ENCODE peak calls at places on chromosomes 16 and 17, in six cellular contexts. One of them, this sample, is unnamed.

GRCh38 chr16:17070882-17071592 is 399.7 kb downstream of the XYLT1 start:
- DNase-seq in K562: no peak
- DNase-seq in HCT116: no peak
- DNase-seq in H1: no peak
- DNase-seq in SK-N-SH: no peak
- DNase-seq in HepG2: no peak
- DNase-seq in this sample: peak

GRCh38 chr16:57102888-57103879 is 10.8 kb downstream of the CPNE2 start:
- DNase-seq in K562: no peak
- DNase-seq in HCT116: no peak
- DNase-seq in H1: no peak
- DNase-seq in SK-N-SH: no peak
- DNase-seq in HepG2: no peak
- DNase-seq in this sample: no peak

GRCh38 chr16:58109881-58110280 is 19.3 kb downstream of the CFAP20 start:
- DNase-seq in K562: no peak
- DNase-seq in HCT116: no peak
- DNase-seq in H1: no peak
- DNase-seq in SK-N-SH: no peak
- DNase-seq in HepG2: no peak
- DNase-seq in this sample: no peak

GRCh38 chr16:75566040-75566888 is at the start of gene GABARAPL2:
- DNase-seq in K562: peak
- DNase-seq in HCT116: peak
- DNase-seq in H1: peak
- DNase-seq in SK-N-SH: peak
- DNase-seq in HepG2: peak
- DNase-seq in this sample: peak

GRCh38 chr16:2799852-2800226 is 1.6 kb downstream of the PRSS41 start:
- DNase-seq in K562: no peak
- DNase-seq in HCT116: no peak
- DNase-seq in H1: no peak
- DNase-seq in SK-N-SH: no peak
- DNase-seq in HepG2: peak
- DNase-seq in this sample: peak

GRCh38 chr17:77428901-77429734 is 288.3 kb downstream of the SEC14L1 start:
- DNase-seq in K562: no peak
- DNase-seq in HCT116: no peak
- DNase-seq in H1: no peak
- DNase-seq in SK-N-SH: peak
- DNase-seq in HepG2: no peak
- DNase-seq in this sample: no peak

GRCh38 chr16:13999895-14000425 is 71.2 kb upstream of the MRTFB start:
- DNase-seq in K562: no peak
- DNase-seq in HCT116: no peak
- DNase-seq in H1: no peak
- DNase-seq in SK-N-SH: no peak
- DNase-seq in HepG2: no peak
- DNase-seq in this sample: no peak

GRCh38 chr16:727291-727977 is 528 bp downstream of the HAGHL start:
- DNase-seq in K562: peak
- DNase-seq in HCT116: no peak
- DNase-seq in H1: no peak
- DNase-seq in SK-N-SH: peak
- DNase-seq in HepG2: no peak
- DNase-seq in this sample: no peak

GRCh38 chr16:89744813-89745212 is 23.5 kb downstream of the ZNF276 start:
- DNase-seq in K562: no peak
- DNase-seq in HCT116: no peak
- DNase-seq in H1: no peak
- DNase-seq in SK-N-SH: no peak
- DNase-seq in HepG2: no peak
- DNase-seq in this sample: no peak

GRCh38 chr17:63222655-63223054 is 223.5 kb downstream of the CYB561 start:
- DNase-seq in K562: no peak
- DNase-seq in HCT116: peak
- DNase-seq in H1: no peak
- DNase-seq in SK-N-SH: no peak
- DNase-seq in HepG2: no peak
- DNase-seq in this sample: peak

GRCh38 chr17:66746736-66747135 is 88.2 kb upstream of the CACNG5 start:
- DNase-seq in K562: no peak
- DNase-seq in HCT116: no peak
- DNase-seq in H1: no peak
- DNase-seq in SK-N-SH: no peak
- DNase-seq in HepG2: no peak
- DNase-seq in this sample: no peak

GRCh38 chr16:68064791-68065365 is 20.3 kb upstream of the NFATC3 start:
- DNase-seq in K562: peak
- DNase-seq in HCT116: peak
- DNase-seq in H1: no peak
- DNase-seq in SK-N-SH: peak
- DNase-seq in HepG2: peak
- DNase-seq in this sample: peak

GRCh38 chr17:1830288-1830687 is 483 bp downstream of the RPA1 start:
- DNase-seq in K562: no peak
- DNase-seq in HCT116: no peak
- DNase-seq in H1: no peak
- DNase-seq in SK-N-SH: peak
- DNase-seq in HepG2: peak
- DNase-seq in this sample: no peak

GRCh38 chr16:78768723-78769122 is 669.3 kb downstream of the WWOX start:
- DNase-seq in K562: no peak
- DNase-seq in HCT116: no peak
- DNase-seq in H1: no peak
- DNase-seq in SK-N-SH: no peak
- DNase-seq in HepG2: no peak
- DNase-seq in this sample: no peak

GRCh38 chr17:68771867-68772515 is 170.8 kb upstream of the FAM20A start:
- DNase-seq in K562: peak
- DNase-seq in HCT116: peak
- DNase-seq in H1: no peak
- DNase-seq in SK-N-SH: peak
- DNase-seq in HepG2: peak
- DNase-seq in this sample: peak
- TF ChIP-seq JUND in K562: no peak
- TF ChIP-seq JUND in HCT116: no peak
- TF ChIP-seq JUND in H1: no peak
- TF ChIP-seq JUND in SK-N-SH: no peak
- TF ChIP-seq JUND in HepG2: no peak
- TF ChIP-seq JUND in this sample: no peak

DNA sequence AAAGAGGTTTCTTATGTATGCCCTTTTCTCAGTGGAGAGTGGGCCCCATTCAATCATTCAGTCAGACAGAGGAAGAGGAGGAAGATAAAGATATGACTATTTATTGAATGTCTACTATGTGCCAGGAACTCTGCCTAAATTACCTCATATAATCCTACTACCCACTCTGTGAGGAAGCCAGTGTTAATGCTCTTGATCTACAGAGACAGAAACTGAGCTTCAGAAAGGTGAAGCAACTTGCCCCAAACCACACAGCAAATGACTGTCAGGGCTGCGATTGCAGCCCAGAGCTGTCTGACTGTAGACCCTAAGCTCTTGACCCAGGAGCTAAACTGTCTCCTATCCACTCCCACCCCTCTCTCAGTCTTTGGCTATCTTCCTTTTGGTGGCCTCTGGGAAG is 8.4 kb downstream of the SRCIN1 start:
- DNase-seq in K562: no peak
- DNase-seq in HCT116: no peak
- DNase-seq in H1: no peak
- DNase-seq in SK-N-SH: no peak
- DNase-seq in HepG2: no peak
- DNase-seq in this sample: no peak
- TF ChIP-seq JUND in K562: no peak
- TF ChIP-seq JUND in HCT116: no peak
- TF ChIP-seq JUND in H1: no peak
- TF ChIP-seq JUND in SK-N-SH: no peak
- TF ChIP-seq JUND in HepG2: no peak
- TF ChIP-seq JUND in this sample: no peak

GRCh38 chr17:80746262-80746935 is 201.8 kb downstream of the RPTOR start:
- DNase-seq in K562: no peak
- DNase-seq in HCT116: no peak
- DNase-seq in H1: no peak
- DNase-seq in SK-N-SH: no peak
- DNase-seq in HepG2: no peak
- DNase-seq in this sample: no peak
- TF ChIP-seq JUND in K562: no peak
- TF ChIP-seq JUND in HCT116: no peak
- TF ChIP-seq JUND in H1: no peak
- TF ChIP-seq JUND in SK-N-SH: no peak
- TF ChIP-seq JUND in HepG2: no peak
- TF ChIP-seq JUND in this sample: no peak

GRCh38 chr16:15046692-15047376 is 9.0 kb downstream of the NTAN1 start:
- DNase-seq in K562: peak
- DNase-seq in HCT116: no peak
- DNase-seq in H1: no peak
- DNase-seq in SK-N-SH: no peak
- DNase-seq in HepG2: no peak
- DNase-seq in this sample: no peak
- TF ChIP-seq JUND in K562: no peak
- TF ChIP-seq JUND in HCT116: no peak
- TF ChIP-seq JUND in H1: no peak
- TF ChIP-seq JUND in SK-N-SH: no peak
- TF ChIP-seq JUND in HepG2: no peak
- TF ChIP-seq JUND in this sample: no peak